ENCODE peak calls at places on chromosomes 6 and 20, in five cellular contexts. One of them, this sample, is unnamed. For H3K36me3, the result is how much of the 10 kb centered on the place peaks cover.

GRCh38 chr6:163984446-163984936 is 570.0 kb downstream of the QKI start:
- DNase-seq in breast epithelium: no peak
- DNase-seq in upper lobe of right lung: no peak
- DNase-seq in uterus: no peak
- DNase-seq in fibroblast of lung: peak
- DNase-seq in this sample: no peak

GRCh38 chr6:22940571-22941290 is 371.4 kb downstream of the HDGFL1 start:
- DNase-seq in uterus: no peak
- DNase-seq in upper lobe of right lung: no peak
- DNase-seq in breast epithelium: no peak
- DNase-seq in fibroblast of lung: no peak
- DNase-seq in this sample: no peak

GRCh38 chr6:99282479-99283062 is 66.9 kb downstream of the FAXC start:
- DNase-seq in fibroblast of lung: peak
- DNase-seq in upper lobe of right lung: no peak
- DNase-seq in breast epithelium: no peak
- DNase-seq in uterus: no peak
- DNase-seq in this sample: no peak

GRCh38 chr20:59047938-59048680 is 5.5 kb upstream of the PRELID3B start:
- DNase-seq in breast epithelium: no peak
- DNase-seq in upper lobe of right lung: no peak
- DNase-seq in fibroblast of lung: peak
- DNase-seq in uterus: no peak
- DNase-seq in this sample: no peak

GRCh38 chr20:47349365-47350180 is 6.9 kb downstream of the ZMYND8 start:
- DNase-seq in upper lobe of right lung: no peak
- DNase-seq in breast epithelium: no peak
- DNase-seq in uterus: no peak
- DNase-seq in fibroblast of lung: peak
- DNase-seq in this sample: no peak

GRCh38 chr6:101668496-101668895 is 275.0 kb downstream of the GRIK2 start:
- DNase-seq in uterus: no peak
- DNase-seq in breast epithelium: no peak
- DNase-seq in fibroblast of lung: peak
- DNase-seq in upper lobe of right lung: no peak
- DNase-seq in this sample: no peak

GRCh38 chr20:38143646-38144554 is 21.2 kb downstream of the TGM2 start:
- DNase-seq in uterus: peak
- DNase-seq in fibroblast of lung: peak
- DNase-seq in breast epithelium: no peak
- DNase-seq in upper lobe of right lung: no peak
- DNase-seq in this sample: peak

GRCh38 chr6:133756046-133756445 is 132.9 kb upstream of the TCF21 start:
- DNase-seq in fibroblast of lung: peak
- DNase-seq in uterus: no peak
- DNase-seq in breast epithelium: no peak
- DNase-seq in upper lobe of right lung: no peak
- DNase-seq in this sample: no peak

GRCh38 chr6:32815115-32815514 is 1.7 kb downstream of the HLA-DOB start:
- DNase-seq in fibroblast of lung: peak
- DNase-seq in breast epithelium: no peak
- DNase-seq in uterus: no peak
- DNase-seq in upper lobe of right lung: no peak
- DNase-seq in this sample: no peak

GRCh38 chr6:131250121-131250520 is 114.9 kb downstream of the AKAP7 start:
- DNase-seq in upper lobe of right lung: peak
- DNase-seq in breast epithelium: no peak
- DNase-seq in fibroblast of lung: peak
- DNase-seq in uterus: peak
- DNase-seq in this sample: peak

GRCh38 chr6:87798393-87799278 is 96.6 kb upstream of the AKIRIN2 start:
- DNase-seq in breast epithelium: no peak
- DNase-seq in upper lobe of right lung: no peak
- DNase-seq in fibroblast of lung: no peak
- DNase-seq in uterus: no peak
- DNase-seq in this sample: no peak

GRCh38 chr20:25344634-25345033 is 46.0 kb downstream of the ABHD12 start:
- DNase-seq in breast epithelium: no peak
- DNase-seq in upper lobe of right lung: no peak
- DNase-seq in uterus: no peak
- DNase-seq in fibroblast of lung: no peak
- DNase-seq in this sample: no peak

GRCh38 chr6:139544699-139545052 is 170.2 kb upstream of the CITED2 start:
- DNase-seq in upper lobe of right lung: no peak
- DNase-seq in uterus: no peak
- DNase-seq in breast epithelium: no peak
- DNase-seq in fibroblast of lung: no peak
- DNase-seq in this sample: no peak

GRCh38 chr6:156953478-156954146 is 176.4 kb downstream of the ARID1B start:
- DNase-seq in upper lobe of right lung: no peak
- DNase-seq in breast epithelium: no peak
- DNase-seq in uterus: no peak
- DNase-seq in fibroblast of lung: peak
- DNase-seq in this sample: no peak

GRCh38 chr6:163946437-163946836 is 531.9 kb downstream of the QKI start:
- DNase-seq in upper lobe of right lung: no peak
- DNase-seq in uterus: peak
- DNase-seq in breast epithelium: no peak
- DNase-seq in fibroblast of lung: no peak
- DNase-seq in this sample: peak

DNA sequence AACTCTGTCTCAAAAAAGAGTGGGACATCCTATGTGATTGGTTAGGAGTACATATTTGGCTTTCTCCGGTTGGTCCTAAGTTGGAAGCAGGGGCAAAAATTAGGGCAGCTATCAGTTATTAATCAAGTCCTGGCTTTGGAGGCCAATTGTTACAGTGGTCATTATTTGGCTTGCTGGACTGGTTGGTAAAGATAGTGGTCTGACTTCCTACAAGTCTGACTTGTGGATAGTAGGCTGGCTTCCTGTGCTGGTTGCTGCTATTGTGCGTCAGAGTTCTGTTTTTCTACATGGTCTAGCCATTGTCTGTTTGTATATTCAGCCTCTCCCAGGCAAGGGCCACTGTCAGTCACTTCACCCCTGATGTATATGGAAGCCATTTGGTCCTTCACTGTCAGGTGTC is 7.0 kb downstream of the ACOT8 start:
- DNase-seq in uterus: no peak
- DNase-seq in breast epithelium: no peak
- DNase-seq in fibroblast of lung: no peak
- DNase-seq in upper lobe of right lung: no peak
- DNase-seq in this sample: no peak
- H3K36me3 ChIP-seq in uterus: under half
- H3K36me3 ChIP-seq in breast epithelium: under half
- H3K36me3 ChIP-seq in fibroblast of lung: under half
- H3K36me3 ChIP-seq in upper lobe of right lung: half or more
- H3K36me3 ChIP-seq in this sample: under half

GRCh38 chr20:35474504-35474903 is 19.1 kb downstream of the CEP250 start:
- DNase-seq in uterus: no peak
- DNase-seq in upper lobe of right lung: no peak
- DNase-seq in fibroblast of lung: no peak
- DNase-seq in breast epithelium: no peak
- DNase-seq in this sample: no peak

GRCh38 chr20:35473684-35474083 is 18.3 kb downstream of the CEP250 start:
- DNase-seq in uterus: no peak
- DNase-seq in fibroblast of lung: no peak
- DNase-seq in upper lobe of right lung: no peak
- DNase-seq in breast epithelium: no peak
- DNase-seq in this sample: no peak

GRCh38 chr20:35478804-35479472 is 23.5 kb downstream of the CEP250 start:
- DNase-seq in upper lobe of right lung: no peak
- DNase-seq in uterus: no peak
- DNase-seq in fibroblast of lung: no peak
- DNase-seq in breast epithelium: no peak
- DNase-seq in this sample: no peak

GRCh38 chr20:35479798-35480197 is 24.4 kb downstream of the CEP250 start:
- DNase-seq in upper lobe of right lung: no peak
- DNase-seq in uterus: no peak
- DNase-seq in fibroblast of lung: no peak
- DNase-seq in breast epithelium: no peak
- DNase-seq in this sample: no peak

DNA sequence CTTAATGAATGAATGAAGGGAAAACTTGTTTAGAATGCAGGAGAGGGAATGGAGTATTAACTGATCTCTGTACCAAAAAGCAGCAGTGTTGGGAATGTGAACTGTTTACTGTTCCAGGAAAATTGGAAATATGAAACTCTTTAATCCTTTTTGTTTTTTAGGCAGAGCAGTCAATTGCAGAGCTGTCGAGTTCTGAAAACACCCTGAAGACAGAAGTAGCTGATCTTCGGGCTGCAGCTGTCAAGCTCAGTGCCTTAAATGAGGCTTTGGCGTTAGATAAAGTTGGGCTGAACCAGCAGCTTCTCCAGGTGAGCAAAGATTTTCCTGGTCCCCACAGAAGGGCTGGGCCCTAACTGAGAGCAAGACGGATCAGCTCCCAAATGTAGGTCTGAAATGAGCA is 20.9 kb downstream of the CEP250 start:
- DNase-seq in uterus: no peak
- DNase-seq in upper lobe of right lung: no peak
- DNase-seq in fibroblast of lung: no peak
- DNase-seq in breast epithelium: no peak
- DNase-seq in this sample: no peak
- H3K36me3 ChIP-seq in uterus: under half
- H3K36me3 ChIP-seq in upper lobe of right lung: half or more
- H3K36me3 ChIP-seq in fibroblast of lung: under half
- H3K36me3 ChIP-seq in breast epithelium: under half
- H3K36me3 ChIP-seq in this sample: half or more

GRCh38 chr6:7238526-7238899 is 74.5 kb downstream of the SSR1 start:
- DNase-seq in breast epithelium: no peak
- DNase-seq in uterus: no peak
- DNase-seq in upper lobe of right lung: no peak
- DNase-seq in fibroblast of lung: no peak
- DNase-seq in this sample: no peak
- H3K36me3 ChIP-seq in breast epithelium: under half
- H3K36me3 ChIP-seq in uterus: under half
- H3K36me3 ChIP-seq in upper lobe of right lung: under half
- H3K36me3 ChIP-seq in fibroblast of lung: under half
- H3K36me3 ChIP-seq in this sample: under half

GRCh38 chr20:44967207-44967807 is 995 bp downstream of the STK4 start:
- DNase-seq in upper lobe of right lung: no peak
- DNase-seq in breast epithelium: no peak
- DNase-seq in fibroblast of lung: no peak
- DNase-seq in uterus: no peak
- DNase-seq in this sample: no peak

GRCh38 chr20:44976698-44977097 is 10.4 kb downstream of the STK4 start:
- DNase-seq in breast epithelium: no peak
- DNase-seq in fibroblast of lung: no peak
- DNase-seq in upper lobe of right lung: no peak
- DNase-seq in uterus: no peak
- DNase-seq in this sample: no peak

GRCh38 chr20:44970243-44970757 is 4.0 kb downstream of the STK4 start:
- DNase-seq in uterus: no peak
- DNase-seq in upper lobe of right lung: no peak
- DNase-seq in breast epithelium: no peak
- DNase-seq in fibroblast of lung: peak
- DNase-seq in this sample: no peak

GRCh38 chr20:44969320-44969879 is 3.1 kb downstream of the STK4 start:
- DNase-seq in upper lobe of right lung: no peak
- DNase-seq in uterus: no peak
- DNase-seq in fibroblast of lung: no peak
- DNase-seq in breast epithelium: no peak
- DNase-seq in this sample: no peak

DNA sequence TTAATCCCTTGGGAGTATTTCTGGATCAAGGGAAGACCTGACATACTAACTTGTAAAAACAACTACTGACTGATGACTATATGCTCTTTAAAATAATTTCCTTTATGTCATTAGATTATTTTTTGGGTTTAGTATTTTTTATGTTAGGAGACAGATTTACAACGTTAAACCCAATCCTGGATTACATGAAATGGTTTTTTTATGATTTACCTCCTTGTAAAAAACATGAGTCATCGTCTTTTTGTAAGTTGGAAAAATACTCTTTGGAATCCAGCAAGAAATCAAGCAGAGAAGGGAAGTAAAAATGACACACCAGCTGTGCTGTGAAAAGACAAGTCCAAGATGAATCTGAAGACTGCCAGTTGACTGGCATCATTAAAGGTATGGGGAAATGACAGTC is 6.7 kb downstream of the STK4 start:
- DNase-seq in breast epithelium: no peak
- DNase-seq in upper lobe of right lung: no peak
- DNase-seq in uterus: no peak
- DNase-seq in fibroblast of lung: no peak
- DNase-seq in this sample: no peak
- H3K36me3 ChIP-seq in breast epithelium: under half
- H3K36me3 ChIP-seq in upper lobe of right lung: under half
- H3K36me3 ChIP-seq in uterus: under half
- H3K36me3 ChIP-seq in fibroblast of lung: under half
- H3K36me3 ChIP-seq in this sample: under half

GRCh38 chr6:143677577-143677890 is 231 bp upstream of the PHACTR2 start:
- DNase-seq in upper lobe of right lung: no peak
- DNase-seq in breast epithelium: no peak
- DNase-seq in fibroblast of lung: no peak
- DNase-seq in uterus: no peak
- DNase-seq in this sample: no peak

GRCh38 chr6:143675327-143675900 is 2.4 kb upstream of the PHACTR2 start:
- DNase-seq in upper lobe of right lung: no peak
- DNase-seq in breast epithelium: no peak
- DNase-seq in fibroblast of lung: no peak
- DNase-seq in uterus: no peak
- DNase-seq in this sample: no peak

GRCh38 chr6:143676437-143677045 is 1.2 kb upstream of the PHACTR2 start:
- DNase-seq in fibroblast of lung: no peak
- DNase-seq in breast epithelium: no peak
- DNase-seq in uterus: no peak
- DNase-seq in upper lobe of right lung: no peak
- DNase-seq in this sample: no peak

GRCh38 chr6:143674466-143675114 is 3.2 kb upstream of the PHACTR2 start:
- DNase-seq in uterus: no peak
- DNase-seq in fibroblast of lung: no peak
- DNase-seq in breast epithelium: no peak
- DNase-seq in upper lobe of right lung: no peak
- DNase-seq in this sample: no peak

GRCh38 chr6:143675946-143676345 is 1.8 kb upstream of the PHACTR2 start:
- DNase-seq in fibroblast of lung: peak
- DNase-seq in uterus: no peak
- DNase-seq in upper lobe of right lung: no peak
- DNase-seq in breast epithelium: no peak
- DNase-seq in this sample: no peak
- H3K36me3 ChIP-seq in fibroblast of lung: under half
- H3K36me3 ChIP-seq in uterus: under half
- H3K36me3 ChIP-seq in upper lobe of right lung: under half
- H3K36me3 ChIP-seq in breast epithelium: under half
- H3K36me3 ChIP-seq in this sample: under half

This sample was measured in tibial artery.